ENCODE peak calls at places on chromosome 3, in nine cellular contexts. W, N, F, C, P, A, Y, I and J are unnamed samples.

GRCh38 chr3:145899229-145899628 is 261.8 kb downstream of the PLOD2 start:
- DNase-seq in I (no peak), P (no peak), Y (no peak), C (no peak), A (no peak), F (no peak), N (no peak), W (no peak), J (peak; percentile 51)

GRCh38 chr3:13537926-13538325 is 11.0 kb upstream of the FBLN2 start:
- DNase-seq in P (no peak), I (no peak), A (no peak), F (no peak), W (no peak), C (no peak), Y (no peak), N (peak; percentile 91), J (no peak)

GRCh38 chr3:50246517-50246954 is 10.5 kb downstream of the GNAI2 start:
- DNase-seq in F (no peak), N (peak; percentile 99), W (peak; percentile 78), C (peak; percentile 83), I (no peak), A (peak; percentile 44), Y (peak; percentile 55), P (peak; percentile 73), J (no peak)

GRCh38 chr3:50651875-50652529 is 22.7 kb upstream of the DOCK3 start:
- DNase-seq in F (no peak), I (no peak), N (no peak), P (no peak), Y (no peak), A (no peak), C (no peak), W (no peak), J (no peak)

GRCh38 chr3:42739401-42740158 is 33.5 kb downstream of the CCDC13 start:
- DNase-seq in N (no peak), W (no peak), C (no peak), A (peak; percentile 2), F (no peak), Y (no peak), I (no peak), P (peak; percentile 93), J (no peak)

GRCh38 chr3:112397529-112397928 is 64.6 kb downstream of the CD200 start:
- DNase-seq in I (no peak), C (no peak), W (no peak), A (no peak), N (no peak), Y (no peak), F (no peak), P (no peak), J (no peak)

GRCh38 chr3:172341482-172342059 is 106.7 kb downstream of the GHSR start:
- DNase-seq in Y (no peak), N (peak; percentile 67), I (peak; percentile 74), A (peak; percentile 13), W (peak; percentile 51), P (no peak), C (peak; percentile 57), F (no peak), J (peak; percentile 85)

GRCh38 chr3:43296565-43296964 is 10.2 kb downstream of the SNRK start:
- DNase-seq in P (no peak), N (no peak), F (no peak), I (no peak), Y (peak; percentile 46), W (peak; percentile 37), A (no peak), C (peak; percentile 84), J (no peak)

GRCh38 chr3:58063424-58063823 is 55.2 kb downstream of the FLNB start:
- DNase-seq in A (no peak), P (no peak), W (no peak), C (no peak), F (no peak), Y (peak; percentile 60), N (peak; percentile 67), I (no peak), J (no peak)

GRCh38 chr3:41673643-41674042 is 288.3 kb downstream of the ULK4 start:
- DNase-seq in I (no peak), N (no peak), A (no peak), W (no peak), Y (no peak), C (no peak), F (no peak), P (no peak), J (no peak)

GRCh38 chr3:50323614-50324199 is 1.2 kb upstream of the HYAL2 start:
- DNase-seq in W (no peak), Y (no peak), A (peak; percentile 70), P (peak; percentile 77), I (no peak), N (no peak), C (no peak), F (no peak), J (no peak)

GRCh38 chr3:20878676-20879075 is 692.7 kb upstream of the SGO1 start:
- DNase-seq in I (no peak), N (no peak), A (no peak), P (no peak), F (no peak), Y (no peak), C (no peak), W (no peak), J (no peak)

GRCh38 chr3:114216186-114216970 is 21.0 kb downstream of the ZNF80 start:
- DNase-seq in F (no peak), P (no peak), W (no peak), I (no peak), C (no peak), Y (no peak), A (no peak), N (peak; percentile 61), J (no peak)

GRCh38 chr3:65433480-65433879 is 605.2 kb downstream of the MAGI1 start:
- DNase-seq in A (no peak), I (no peak), N (no peak), Y (no peak), W (no peak), C (no peak), F (no peak), P (no peak), J (no peak)

GRCh38 chr3:20027136-20027535 is 13.1 kb upstream of the KAT2B start:
- DNase-seq in C (no peak), F (no peak), A (no peak), N (no peak), W (no peak), Y (no peak), I (no peak), P (no peak), J (no peak)

GRCh38 chr3:23810342-23811116 is 4.8 kb downstream of the UBE2E1 start:
- DNase-seq in W (peak; percentile 66), P (peak; percentile 71), A (peak; percentile 55), I (peak; percentile 32), N (no peak), F (peak; percentile 76), Y (peak; percentile 66), C (peak; percentile 45), J (no peak)

GRCh38 chr3:11407644-11408043 is 135.4 kb downstream of the ATG7 start:
- DNase-seq in F (no peak), P (no peak), C (no peak), A (no peak), N (no peak), Y (no peak), I (no peak), W (no peak), J (no peak)

GRCh38 chr3:183774631-183775030 is 50.7 kb downstream of the MAP6D1 start:
- DNase-seq in I (no peak), Y (no peak), A (no peak), C (no peak), N (no peak), W (no peak), F (no peak), P (no peak), J (no peak)

GRCh38 chr3:46408853-46409252 is 1.8 kb downstream of the CCRL2 start:
- DNase-seq in W (no peak), I (no peak), Y (no peak), A (no peak), P (no peak), N (no peak), F (no peak), C (no peak), J (no peak)

GRCh38 chr3:169818330-169818729 is 5.6 kb upstream of the LRRC34 start:
- DNase-seq in A (no peak), N (peak; percentile 38), W (no peak), P (no peak), I (no peak), Y (no peak), C (no peak), F (no peak), J (no peak)

GRCh38 chr3:47162695-47163022 is 1.3 kb downstream of the SETD2 start:
- DNase-seq in N (peak; percentile 13), A (peak; percentile 8), Y (no peak), P (no peak), W (no peak), C (no peak), I (no peak), F (no peak), J (no peak)

GRCh38 chr3:72517804-72518442 is 330.3 kb downstream of the SHQ1 start:
- DNase-seq in A (no peak), I (no peak), C (no peak), W (no peak), Y (peak; percentile 17), P (no peak), F (no peak), N (no peak), J (no peak)

GRCh38 chr3:189457201-189457607 is 174.0 kb upstream of the TP63 start:
- DNase-seq in N (peak; percentile 97), I (no peak), Y (no peak), W (no peak), C (no peak), P (no peak), F (no peak), A (no peak), J (no peak)

GRCh38 chr3:128878556-128879124 is 780 bp upstream of the ACAD9 start:
- DNase-seq in A (no peak), Y (peak; percentile 33), W (peak; percentile 23), N (peak; percentile 60), F (no peak), C (no peak), I (no peak), P (no peak), J (no peak)

GRCh38 chr3:156180077-156180476 is 59.7 kb downstream of the KCNAB1 start:
- DNase-seq in N (no peak), F (no peak), W (no peak), C (no peak), A (no peak), I (no peak), Y (no peak), P (no peak), J (no peak)

GRCh38 chr3:53941945-53942344 is 50.3 kb upstream of the SELENOK start:
- DNase-seq in P (no peak), W (no peak), N (no peak), C (no peak), Y (no peak), A (no peak), I (peak; percentile 6), F (peak; percentile 23), J (no peak)

GRCh38 chr3:25372167-25372566 is 55.9 kb upstream of the RARB start:
- DNase-seq in F (no peak), N (no peak), C (no peak), I (no peak), P (no peak), Y (no peak), A (no peak), W (no peak), J (no peak)

GRCh38 chr3:189701934-189702693 is 70.9 kb downstream of the TP63 start:
- DNase-seq in C (no peak), A (no peak), N (no peak), I (no peak), Y (no peak), P (no peak), F (no peak), W (no peak), J (no peak)

GRCh38 chr3:132721479-132722164 is 587 bp downstream of the NPHP3 start:
- DNase-seq in C (no peak), P (peak; percentile 86), Y (peak; percentile 65), W (no peak), A (peak; percentile 76), N (peak; percentile 64), I (peak; percentile 54), F (peak; percentile 77), J (no peak)